ENCODE peak calls at places on chromosome 20, in nine cellular contexts. Y, H, Z, V, D, E, N, F and U are unnamed samples.

GRCh38 chr20:63790572-63791168 is 40.4 kb downstream of the ZBTB46 start:
- DNase-seq in V (no peak), Z (no peak), H (no peak), Y (no peak), N (no peak), D (no peak), F (no peak), E (no peak), U (no peak)

GRCh38 chr20:39850821-39851330 is 838.2 kb downstream of the MAFB start:
- DNase-seq in V (no peak), N (no peak), E (no peak), Y (no peak), H (no peak), Z (no peak), D (no peak), F (no peak), U (no peak)

GRCh38 chr20:62031462-62032092 is 34.1 kb downstream of the TAF4 start:
- DNase-seq in Z (no peak), E (no peak), H (no peak), V (no peak), Y (no peak), F (no peak), N (no peak), D (no peak), U (no peak)

GRCh38 chr20:60201198-60201597 is 243.0 kb downstream of the CDH26 start:
- DNase-seq in V (no peak), Z (no peak), H (no peak), E (no peak), D (no peak), Y (no peak), F (no peak), N (no peak), U (no peak)

GRCh38 chr20:5000263-5001173 is 792 bp downstream of the SLC23A2 start:
- DNase-seq in Z (no peak), D (peak), E (peak), F (no peak), Y (peak), N (peak), H (peak), V (peak), U (peak)

GRCh38 chr20:48932375-48932941 is 10.9 kb downstream of the ARFGEF2 start:
- DNase-seq in Y (no peak), N (no peak), E (no peak), Z (no peak), V (no peak), F (no peak), D (peak), H (no peak), U (no peak)

GRCh38 chr20:29497261-29497671 is 1760.2 kb upstream of the DEFB115 start:
- DNase-seq in Y (no peak), F (peak), N (no peak), D (peak), Z (no peak), H (peak), V (no peak), E (no peak), U (no peak)

GRCh38 chr20:61382194-61382593 is 130.1 kb downstream of the CDH4 start:
- DNase-seq in F (no peak), E (no peak), H (no peak), Y (no peak), D (no peak), Z (no peak), N (no peak), V (no peak), U (no peak)

GRCh38 chr20:47740225-47741184 is 44.8 kb downstream of the SULF2 start:
- DNase-seq in V (peak), F (peak), E (no peak), Z (no peak), N (no peak), D (peak), Y (no peak), H (no peak), U (no peak)

GRCh38 chr20:63696628-63697356 is at the start of gene TNFRSF6B:
- DNase-seq in E (no peak), F (no peak), Y (no peak), V (no peak), H (peak), N (no peak), D (no peak), Z (no peak), U (no peak)

GRCh38 chr20:63258826-63259225 is 4.6 kb upstream of the NKAIN4 start:
- DNase-seq in V (no peak), Z (no peak), E (no peak), F (peak), H (no peak), Y (no peak), D (no peak), N (no peak), U (no peak)

GRCh38 chr20:47125553-47126373 is 230.7 kb downstream of the ZMYND8 start:
- DNase-seq in D (no peak), Z (no peak), V (peak), H (no peak), F (peak), N (no peak), Y (no peak), E (peak), U (no peak)

GRCh38 chr20:39356913-39357312 is 394.8 kb downstream of the DHX35 start:
- DNase-seq in Y (no peak), D (no peak), F (no peak), Z (no peak), N (no peak), H (peak), V (no peak), E (no peak), U (no peak)

GRCh38 chr20:2701671-2702081 is 9.1 kb downstream of the EBF4 start:
- DNase-seq in E (no peak), H (no peak), Y (no peak), Z (no peak), F (no peak), D (no peak), V (no peak), N (no peak), U (no peak)

GRCh38 chr20:61252601-61253263 is 671 bp downstream of the CDH4 start:
- DNase-seq in Z (no peak), E (no peak), H (no peak), D (no peak), Y (no peak), F (peak), V (no peak), N (no peak), U (no peak)

GRCh38 chr20:61930776-61931475 is 134.8 kb downstream of the TAF4 start:
- DNase-seq in H (no peak), F (no peak), Y (no peak), Z (no peak), V (peak), E (no peak), D (no peak), N (no peak), U (peak)

GRCh38 chr20:14860410-14860814 is 523.0 kb upstream of the FLRT3 start:
- DNase-seq in N (no peak), Z (no peak), E (peak), V (no peak), Y (no peak), F (no peak), D (no peak), H (no peak), U (no peak)

GRCh38 chr20:426564-426963 is 18.5 kb downstream of the RBCK1 start:
- DNase-seq in V (no peak), Z (no peak), Y (no peak), H (no peak), F (no peak), D (no peak), N (no peak), E (no peak), U (no peak)

GRCh38 chr20:41185013-41185757 is 47.8 kb downstream of the PLCG1 start:
- DNase-seq in Z (no peak), F (no peak), H (peak), N (peak), V (no peak), Y (no peak), E (no peak), D (no peak), U (no peak)

GRCh38 chr20:61737812-61738443 is 327.8 kb downstream of the TAF4 start:
- DNase-seq in Y (no peak), F (no peak), N (no peak), E (no peak), V (no peak), H (no peak), D (no peak), Z (no peak), U (no peak)

GRCh38 chr20:61478094-61478493 is 226.0 kb downstream of the CDH4 start:
- DNase-seq in Z (no peak), V (no peak), F (no peak), E (no peak), Y (no peak), H (no peak), D (no peak), N (no peak), U (no peak)

GRCh38 chr20:37980383-37980782 is 52.9 kb downstream of the TTI1 start:
- DNase-seq in Z (no peak), H (no peak), F (no peak), V (no peak), E (no peak), Y (no peak), N (no peak), D (no peak), U (no peak)

GRCh38 chr20:37979021-37979985 is 54.0 kb downstream of the TTI1 start:
- DNase-seq in F (no peak), V (no peak), Z (no peak), Y (no peak), N (no peak), H (no peak), E (no peak), D (no peak), U (no peak)

GRCh38 chr20:37973059-37973910 is 60.0 kb downstream of the TTI1 start:
- DNase-seq in N (no peak), Y (no peak), F (no peak), E (no peak), Z (no peak), D (no peak), H (no peak), V (no peak), U (no peak)

GRCh38 chr20:37977786-37978185 is 55.5 kb downstream of the TTI1 start:
- DNase-seq in D (no peak), V (no peak), N (no peak), H (no peak), F (no peak), E (no peak), Y (no peak), Z (no peak), U (no peak)

DNA sequence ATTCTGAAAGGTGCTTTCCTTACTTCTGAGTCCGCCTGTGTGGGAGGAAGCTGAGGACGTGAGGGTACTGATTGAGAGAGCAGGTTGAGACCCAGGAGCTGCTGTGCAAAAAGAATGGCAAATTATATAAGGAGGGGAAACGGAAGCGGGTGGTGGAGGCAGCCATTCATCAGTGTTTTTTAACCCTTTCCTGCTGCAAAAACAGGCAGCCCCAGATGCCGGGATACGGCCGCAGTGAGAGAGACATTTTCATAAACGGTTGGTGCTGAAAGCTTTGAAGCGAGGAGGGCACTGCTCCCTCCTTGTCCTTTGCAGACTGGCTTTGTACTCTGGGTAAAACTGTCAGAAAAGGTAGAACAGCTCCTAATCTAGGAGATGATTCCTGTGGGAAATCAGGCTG is 56.4 kb downstream of the TTI1 start:
- DNase-seq in D (no peak), E (no peak), Y (no peak), N (no peak), Z (no peak), H (no peak), V (no peak), F (no peak), U (no peak)
- H3K4me3 ChIP-seq in D (no peak), E (no peak), Y (no peak), N (peak), Z (no peak), H (no peak), V (no peak), F (no peak), U (no peak)

DNA sequence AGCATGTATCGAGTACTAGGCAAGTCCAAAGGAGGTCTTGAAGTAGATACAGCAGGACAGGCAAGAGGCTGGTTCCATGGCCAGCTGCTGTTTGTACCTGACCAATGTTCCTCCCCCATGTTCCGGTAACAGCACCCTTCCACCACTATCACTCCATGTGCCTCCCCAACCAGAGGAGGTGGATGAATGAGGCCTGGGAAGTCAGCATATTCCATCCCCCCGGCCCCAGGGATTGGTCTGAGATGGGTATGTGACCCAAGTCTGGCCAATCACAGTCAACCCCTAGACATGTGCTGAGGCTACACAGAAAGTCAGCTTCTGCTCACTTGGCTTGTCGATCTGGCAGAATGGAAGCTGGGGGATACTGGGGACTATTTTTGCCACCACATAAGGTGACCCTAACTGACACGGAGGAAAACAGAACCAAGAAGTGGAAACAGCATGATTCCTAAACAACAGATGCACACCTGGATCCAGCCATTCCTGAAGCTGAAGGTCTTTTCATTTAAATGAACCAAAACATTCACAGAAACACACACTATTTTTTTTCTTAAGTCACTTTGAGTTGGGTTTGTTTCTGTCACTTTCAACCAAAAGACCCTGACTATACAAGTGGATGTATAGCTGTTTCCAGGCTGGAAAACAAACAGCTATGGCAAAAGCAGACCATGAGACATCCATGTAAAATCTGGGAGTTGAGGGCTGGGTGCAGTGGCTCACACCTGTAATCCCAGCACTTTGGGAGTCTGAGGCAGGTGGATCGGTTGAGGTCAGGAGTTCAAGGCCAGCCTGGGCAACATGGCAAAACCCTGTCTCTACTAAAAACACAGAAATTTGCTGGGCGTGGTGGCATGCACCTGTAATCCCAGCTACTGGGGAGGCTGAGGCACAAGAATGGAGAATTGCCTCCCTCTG is 70.4 kb upstream of the PTPN1 start:
- DNase-seq in N (no peak), F (no peak), E (no peak), Z (no peak), H (no peak), Y (no peak), D (no peak), V (no peak), U (no peak)
- H3K27ac ChIP-seq in N (no peak), F (no peak), E (peak), Z (peak), H (peak), Y (no peak), D (peak), V (peak), U (no peak)

DNA sequence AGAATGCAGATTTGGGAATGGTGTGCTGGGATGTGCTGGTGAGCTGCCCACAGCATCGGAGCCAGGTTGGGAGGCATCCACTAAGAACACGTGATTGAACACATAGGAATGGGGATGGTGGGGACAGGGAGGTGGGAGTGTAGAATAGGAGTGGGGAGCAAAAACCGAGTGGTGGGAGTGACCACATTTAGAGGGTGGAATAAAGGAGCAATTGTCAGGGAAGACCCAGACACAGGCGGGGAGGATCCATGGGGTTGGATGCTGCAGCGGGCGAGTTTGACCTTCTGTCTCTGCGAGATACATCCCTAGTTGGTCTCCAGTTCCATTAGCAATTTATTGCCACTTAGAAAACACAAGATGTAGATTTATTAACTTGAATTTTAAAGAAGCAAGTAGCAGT is 4.7 kb downstream of the NAA20 start:
- DNase-seq in D (no peak), Z (no peak), V (no peak), Y (no peak), N (no peak), F (no peak), H (no peak), E (no peak), U (no peak)
- H3K4me3 ChIP-seq in D (no peak), Z (no peak), V (no peak), Y (no peak), N (no peak), F (no peak), H (no peak), E (no peak), U (no peak)

DNA sequence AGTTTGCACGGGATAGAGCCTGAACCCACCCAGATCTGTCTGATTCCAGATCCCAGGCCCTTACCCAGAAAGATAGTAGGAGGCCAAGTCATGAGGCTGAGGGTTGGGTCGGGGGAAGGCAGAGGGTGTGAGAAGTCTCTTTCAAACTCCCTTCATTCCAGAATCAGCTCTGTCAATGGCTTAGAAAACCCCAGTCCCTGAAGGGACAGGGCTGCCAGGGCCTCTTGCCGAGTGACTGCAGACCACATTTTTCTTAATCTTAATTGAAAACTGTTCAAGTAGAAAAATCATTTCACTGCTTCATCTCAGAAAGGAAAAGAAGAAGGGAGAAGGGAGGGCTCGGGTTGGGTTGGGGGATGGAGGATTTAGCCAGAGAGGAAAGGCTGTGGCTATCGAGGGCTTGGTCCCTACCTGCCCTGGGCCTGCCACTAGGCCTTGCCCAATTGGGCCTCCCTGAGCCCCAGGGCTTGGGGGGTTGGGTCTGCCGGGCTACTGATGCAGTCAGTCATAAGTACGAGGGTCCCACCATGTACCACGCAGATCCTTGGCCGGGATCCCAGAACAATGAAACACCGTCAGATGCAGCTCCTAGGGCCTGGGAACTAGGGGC is 44.1 kb upstream of the CTNNBL1 start:
- DNase-seq in E (no peak), Z (no peak), V (no peak), N (no peak), H (no peak), Y (no peak), F (no peak), D (no peak), U (no peak)
- H3K27ac ChIP-seq in E (no peak), Z (no peak), V (no peak), N (no peak), H (no peak), Y (no peak), F (no peak), D (no peak), U (no peak)

GRCh38 chr20:45341939-45342862 is 6.0 kb downstream of the SDC4 start:
- DNase-seq in D (no peak), H (peak), F (peak), Y (no peak), E (peak), Z (no peak), N (peak), V (peak), U (no peak)
- H3K4me3 ChIP-seq in D (no peak), H (no peak), F (peak), Y (no peak), E (peak), Z (peak), N (peak), V (peak), U (no peak)

GRCh38 chr20:31663524-31663837 is 25.8 kb downstream of the COX4I2 start:
- DNase-seq in Z (no peak), D (no peak), F (no peak), Y (no peak), H (no peak), N (no peak), V (no peak), E (no peak), U (no peak)

GRCh38 chr20:31665753-31666152 is 28.0 kb downstream of the COX4I2 start:
- DNase-seq in F (no peak), E (no peak), Y (no peak), V (no peak), D (no peak), Z (no peak), H (no peak), N (no peak), U (no peak)

GRCh38 chr20:31663838-31664695 is 26.4 kb downstream of the COX4I2 start:
- DNase-seq in N (no peak), Y (no peak), E (no peak), Z (no peak), V (no peak), H (no peak), F (no peak), D (peak), U (no peak)

GRCh38 chr20:31666258-31667042 is 28.7 kb downstream of the COX4I2 start:
- DNase-seq in N (no peak), F (no peak), D (peak), V (peak), H (peak), Y (no peak), E (no peak), Z (no peak), U (peak)

GRCh38 chr20:31664696-31665354 is 27.1 kb downstream of the COX4I2 start:
- DNase-seq in Z (no peak), D (no peak), V (no peak), F (no peak), H (no peak), E (no peak), Y (no peak), N (no peak), U (no peak)
- H3K27ac ChIP-seq in Z (no peak), D (peak), V (peak), F (peak), H (peak), E (peak), Y (peak), N (peak), U (peak)